ENCODE peak calls at places on chromosomes 3 and 15, in seven cellular contexts. One of them, this sample, is unnamed.

GRCh38 chr15:41621200-41622193 is 38.7 kb upstream of the MGA start:
- DNase-seq in IMR-90: peak
- DNase-seq in neuronal stem cell: peak
- DNase-seq in H1: peak
- DNase-seq in H9: peak
- DNase-seq in trophoblast cell: peak
- DNase-seq in mesenchymal stem cell: peak
- DNase-seq in this sample: peak

GRCh38 chr15:92807971-92808571 is 92.1 kb upstream of the CHD2 start:
- DNase-seq in IMR-90: no peak
- DNase-seq in neuronal stem cell: no peak
- DNase-seq in H1: no peak
- DNase-seq in H9: no peak
- DNase-seq in trophoblast cell: peak
- DNase-seq in mesenchymal stem cell: peak
- DNase-seq in this sample: peak

GRCh38 chr3:161233557-161233956 is 12.4 kb downstream of the NMD3 start:
- DNase-seq in IMR-90: peak
- DNase-seq in neuronal stem cell: no peak
- DNase-seq in H1: no peak
- DNase-seq in H9: no peak
- DNase-seq in trophoblast cell: no peak
- DNase-seq in mesenchymal stem cell: no peak
- DNase-seq in this sample: no peak

GRCh38 chr15:37967788-37968187 is 33.3 kb downstream of the TMCO5A start:
- DNase-seq in IMR-90: no peak
- DNase-seq in neuronal stem cell: no peak
- DNase-seq in H1: no peak
- DNase-seq in H9: no peak
- DNase-seq in trophoblast cell: no peak
- DNase-seq in mesenchymal stem cell: no peak
- DNase-seq in this sample: no peak

GRCh38 chr3:62755285-62755684 is 119.9 kb downstream of the CADPS start:
- DNase-seq in IMR-90: no peak
- DNase-seq in neuronal stem cell: no peak
- DNase-seq in H1: no peak
- DNase-seq in H9: no peak
- DNase-seq in trophoblast cell: no peak
- DNase-seq in mesenchymal stem cell: no peak
- DNase-seq in this sample: no peak

GRCh38 chr3:137330246-137330645 is 372.5 kb downstream of the IL20RB start:
- DNase-seq in IMR-90: no peak
- DNase-seq in neuronal stem cell: no peak
- DNase-seq in H1: no peak
- DNase-seq in H9: no peak
- DNase-seq in trophoblast cell: no peak
- DNase-seq in mesenchymal stem cell: no peak
- DNase-seq in this sample: no peak

GRCh38 chr3:50600841-50601591 is 10.6 kb downstream of the CISH start:
- DNase-seq in IMR-90: peak
- DNase-seq in neuronal stem cell: no peak
- DNase-seq in H1: no peak
- DNase-seq in H9: no peak
- DNase-seq in trophoblast cell: peak
- DNase-seq in mesenchymal stem cell: peak
- DNase-seq in this sample: no peak

GRCh38 chr3:70249509-70250160 is 62.8 kb downstream of the MDFIC2 start:
- DNase-seq in IMR-90: no peak
- DNase-seq in neuronal stem cell: no peak
- DNase-seq in H1: no peak
- DNase-seq in H9: no peak
- DNase-seq in trophoblast cell: no peak
- DNase-seq in mesenchymal stem cell: no peak
- DNase-seq in this sample: no peak

GRCh38 chr3:123818324-123818920 is 65.7 kb downstream of the MYLK start:
- DNase-seq in IMR-90: peak
- DNase-seq in neuronal stem cell: no peak
- DNase-seq in H1: no peak
- DNase-seq in H9: no peak
- DNase-seq in trophoblast cell: no peak
- DNase-seq in mesenchymal stem cell: peak
- DNase-seq in this sample: no peak

GRCh38 chr3:79664444-79664843 is 103.4 kb downstream of the ROBO1 start:
- DNase-seq in IMR-90: no peak
- DNase-seq in neuronal stem cell: no peak
- DNase-seq in H1: no peak
- DNase-seq in H9: no peak
- DNase-seq in trophoblast cell: no peak
- DNase-seq in mesenchymal stem cell: no peak
- DNase-seq in this sample: no peak
- H2BK5ac ChIP-seq in IMR-90: no peak
- H2BK5ac ChIP-seq in neuronal stem cell: no peak
- H2BK5ac ChIP-seq in H1: no peak
- H2BK5ac ChIP-seq in H9: no peak
- H2BK5ac ChIP-seq in trophoblast cell: no peak
- H2BK5ac ChIP-seq in mesenchymal stem cell: no peak
- H2BK5ac ChIP-seq in this sample: no peak

GRCh38 chr3:157498374-157498773 is 4.8 kb downstream of the VEPH1 start:
- DNase-seq in IMR-90: no peak
- DNase-seq in neuronal stem cell: no peak
- DNase-seq in H1: no peak
- DNase-seq in H9: no peak
- DNase-seq in trophoblast cell: no peak
- DNase-seq in mesenchymal stem cell: no peak
- DNase-seq in this sample: no peak

GRCh38 chr3:157500232-157500631 is 3.0 kb downstream of the VEPH1 start:
- DNase-seq in IMR-90: no peak
- DNase-seq in neuronal stem cell: no peak
- DNase-seq in H1: no peak
- DNase-seq in H9: no peak
- DNase-seq in trophoblast cell: peak
- DNase-seq in mesenchymal stem cell: no peak
- DNase-seq in this sample: no peak

GRCh38 chr3:157499342-157499963 is 3.8 kb downstream of the VEPH1 start:
- DNase-seq in IMR-90: no peak
- DNase-seq in neuronal stem cell: peak
- DNase-seq in H1: peak
- DNase-seq in H9: peak
- DNase-seq in trophoblast cell: peak
- DNase-seq in mesenchymal stem cell: peak
- DNase-seq in this sample: peak

GRCh38 chr3:157502916-157503620 is at the start of gene VEPH1:
- DNase-seq in IMR-90: peak
- DNase-seq in neuronal stem cell: peak
- DNase-seq in H1: no peak
- DNase-seq in H9: peak
- DNase-seq in trophoblast cell: peak
- DNase-seq in mesenchymal stem cell: peak
- DNase-seq in this sample: peak

GRCh38 chr3:157501863-157502262 is 1.4 kb downstream of the VEPH1 start:
- DNase-seq in IMR-90: no peak
- DNase-seq in neuronal stem cell: peak
- DNase-seq in H1: no peak
- DNase-seq in H9: peak
- DNase-seq in trophoblast cell: no peak
- DNase-seq in mesenchymal stem cell: no peak
- DNase-seq in this sample: peak
- H2BK5ac ChIP-seq in IMR-90: no peak
- H2BK5ac ChIP-seq in neuronal stem cell: no peak
- H2BK5ac ChIP-seq in H1: no peak
- H2BK5ac ChIP-seq in H9: no peak
- H2BK5ac ChIP-seq in trophoblast cell: no peak
- H2BK5ac ChIP-seq in mesenchymal stem cell: no peak
- H2BK5ac ChIP-seq in this sample: no peak

DNA sequence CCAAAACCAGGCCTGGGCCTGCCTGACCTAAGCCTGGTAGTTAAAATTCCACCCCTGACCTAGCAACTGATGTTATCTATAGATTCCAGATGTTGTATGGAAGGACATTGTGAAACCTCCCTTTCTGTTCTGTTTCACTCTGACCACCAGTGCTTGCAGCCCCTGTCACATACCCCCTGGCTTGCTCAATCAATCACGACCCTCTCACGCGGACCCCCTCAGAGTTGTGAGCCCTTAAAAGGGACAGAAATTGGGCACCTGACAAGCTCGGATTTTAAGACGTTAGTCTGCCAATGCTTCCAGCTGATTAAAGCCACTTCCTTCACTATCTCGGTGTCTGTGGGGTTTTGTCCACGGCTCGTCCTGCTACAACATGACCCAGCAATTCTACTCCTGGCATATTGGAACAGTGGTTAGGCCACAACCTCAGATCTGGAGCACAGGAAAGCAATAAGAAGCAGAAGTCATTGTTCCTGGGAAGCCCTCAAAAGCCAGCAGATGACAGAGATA is 36.7 kb upstream of the LHFPL4 start:
- DNase-seq in IMR-90: no peak
- DNase-seq in neuronal stem cell: no peak
- DNase-seq in H1: no peak
- DNase-seq in H9: no peak
- DNase-seq in trophoblast cell: peak
- DNase-seq in mesenchymal stem cell: no peak
- DNase-seq in this sample: no peak
- H2BK5ac ChIP-seq in IMR-90: no peak
- H2BK5ac ChIP-seq in neuronal stem cell: no peak
- H2BK5ac ChIP-seq in H1: no peak
- H2BK5ac ChIP-seq in H9: no peak
- H2BK5ac ChIP-seq in trophoblast cell: no peak
- H2BK5ac ChIP-seq in mesenchymal stem cell: no peak
- H2BK5ac ChIP-seq in this sample: no peak

GRCh38 chr3:60555704-60556340 is 695.4 kb downstream of the FHIT start:
- DNase-seq in IMR-90: peak
- DNase-seq in neuronal stem cell: peak
- DNase-seq in H1: peak
- DNase-seq in H9: peak
- DNase-seq in trophoblast cell: no peak
- DNase-seq in mesenchymal stem cell: peak
- DNase-seq in this sample: peak

GRCh38 chr3:60557122-60557521 is 694.1 kb downstream of the FHIT start:
- DNase-seq in IMR-90: no peak
- DNase-seq in neuronal stem cell: no peak
- DNase-seq in H1: no peak
- DNase-seq in H9: no peak
- DNase-seq in trophoblast cell: no peak
- DNase-seq in mesenchymal stem cell: no peak
- DNase-seq in this sample: no peak

GRCh38 chr3:60553144-60553543 is 698.1 kb downstream of the FHIT start:
- DNase-seq in IMR-90: no peak
- DNase-seq in neuronal stem cell: no peak
- DNase-seq in H1: no peak
- DNase-seq in H9: no peak
- DNase-seq in trophoblast cell: no peak
- DNase-seq in mesenchymal stem cell: no peak
- DNase-seq in this sample: no peak

GRCh38 chr3:60552581-60552980 is 698.7 kb downstream of the FHIT start:
- DNase-seq in IMR-90: peak
- DNase-seq in neuronal stem cell: no peak
- DNase-seq in H1: no peak
- DNase-seq in H9: no peak
- DNase-seq in trophoblast cell: no peak
- DNase-seq in mesenchymal stem cell: no peak
- DNase-seq in this sample: no peak

DNA sequence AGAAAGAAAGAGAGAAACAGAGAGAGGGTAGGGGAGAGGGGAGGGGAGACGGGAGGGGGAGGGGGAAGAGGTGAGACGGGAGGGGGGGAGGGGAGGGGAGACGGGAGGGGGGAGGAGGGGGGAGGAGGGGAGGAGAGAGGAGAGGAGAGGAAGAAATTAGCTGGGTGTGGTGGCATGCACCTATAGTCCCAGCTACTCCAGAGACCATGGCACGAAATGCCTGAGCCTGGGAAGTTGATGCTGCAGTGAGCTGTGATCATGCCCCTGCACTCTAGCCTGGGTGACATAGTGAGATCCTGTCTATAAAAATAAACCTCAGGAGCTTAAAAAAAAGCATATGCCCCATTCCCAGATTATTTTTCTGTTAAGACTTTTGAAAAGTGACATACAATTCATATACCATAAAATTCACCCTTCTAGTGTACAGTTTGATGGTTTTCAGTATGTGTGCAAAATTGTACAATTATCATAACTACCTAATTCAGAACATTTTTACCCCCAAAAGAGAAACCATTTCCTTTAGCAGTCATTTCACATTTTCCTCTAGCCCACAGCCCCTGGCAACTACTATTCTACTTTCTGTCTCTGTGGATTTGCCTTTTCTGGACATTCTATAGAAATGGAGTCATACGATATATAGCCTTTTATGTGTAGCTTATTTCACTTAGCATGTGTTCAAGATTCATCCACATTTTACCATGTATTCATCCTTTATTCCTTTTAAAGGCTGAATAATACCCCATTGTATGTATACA is 699.6 kb downstream of the FHIT start:
- DNase-seq in IMR-90: no peak
- DNase-seq in neuronal stem cell: no peak
- DNase-seq in H1: no peak
- DNase-seq in H9: no peak
- DNase-seq in trophoblast cell: no peak
- DNase-seq in mesenchymal stem cell: no peak
- DNase-seq in this sample: no peak
- H2BK5ac ChIP-seq in IMR-90: no peak
- H2BK5ac ChIP-seq in neuronal stem cell: no peak
- H2BK5ac ChIP-seq in H1: no peak
- H2BK5ac ChIP-seq in H9: no peak
- H2BK5ac ChIP-seq in trophoblast cell: no peak
- H2BK5ac ChIP-seq in mesenchymal stem cell: no peak
- H2BK5ac ChIP-seq in this sample: no peak

GRCh38 chr3:55501905-55502304 is 14.8 kb upstream of the WNT5A start:
- DNase-seq in IMR-90: peak
- DNase-seq in neuronal stem cell: no peak
- DNase-seq in H1: no peak
- DNase-seq in H9: no peak
- DNase-seq in trophoblast cell: no peak
- DNase-seq in mesenchymal stem cell: no peak
- DNase-seq in this sample: no peak
- H2BK5ac ChIP-seq in IMR-90: no peak
- H2BK5ac ChIP-seq in neuronal stem cell: no peak
- H2BK5ac ChIP-seq in H1: no peak
- H2BK5ac ChIP-seq in H9: no peak
- H2BK5ac ChIP-seq in trophoblast cell: no peak
- H2BK5ac ChIP-seq in mesenchymal stem cell: no peak
- H2BK5ac ChIP-seq in this sample: no peak

DNA sequence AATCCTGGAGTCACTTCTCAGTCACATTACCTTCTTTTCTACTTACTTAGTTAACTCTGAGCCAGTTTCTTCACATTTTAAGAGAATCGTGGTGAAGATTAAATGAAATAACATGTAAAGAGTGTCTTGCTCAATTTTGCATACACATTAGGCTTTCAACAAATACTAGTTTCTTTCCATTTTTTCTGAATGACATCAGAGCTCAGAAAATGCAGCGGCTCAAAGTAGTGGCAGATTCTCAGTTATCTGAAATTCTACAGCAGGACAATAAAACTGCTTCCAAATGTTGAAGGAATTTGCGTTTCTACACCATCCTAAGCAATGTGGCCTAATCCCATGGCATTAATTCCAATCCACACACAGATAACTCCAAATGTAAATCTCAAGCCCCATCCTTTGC is 115.9 kb downstream of the PLCH1 start:
- DNase-seq in IMR-90: no peak
- DNase-seq in neuronal stem cell: no peak
- DNase-seq in H1: no peak
- DNase-seq in H9: no peak
- DNase-seq in trophoblast cell: peak
- DNase-seq in mesenchymal stem cell: no peak
- DNase-seq in this sample: no peak
- H2BK5ac ChIP-seq in IMR-90: no peak
- H2BK5ac ChIP-seq in neuronal stem cell: no peak
- H2BK5ac ChIP-seq in H1: no peak
- H2BK5ac ChIP-seq in H9: no peak
- H2BK5ac ChIP-seq in trophoblast cell: no peak
- H2BK5ac ChIP-seq in mesenchymal stem cell: no peak
- H2BK5ac ChIP-seq in this sample: no peak

GRCh38 chr3:126147932-126148683 is 32.3 kb downstream of the ALDH1L1 start:
- DNase-seq in IMR-90: no peak
- DNase-seq in neuronal stem cell: no peak
- DNase-seq in H1: no peak
- DNase-seq in H9: peak
- DNase-seq in trophoblast cell: no peak
- DNase-seq in mesenchymal stem cell: no peak
- DNase-seq in this sample: no peak
- H2BK5ac ChIP-seq in IMR-90: no peak
- H2BK5ac ChIP-seq in neuronal stem cell: no peak
- H2BK5ac ChIP-seq in H1: no peak
- H2BK5ac ChIP-seq in H9: no peak
- H2BK5ac ChIP-seq in trophoblast cell: no peak
- H2BK5ac ChIP-seq in mesenchymal stem cell: no peak
- H2BK5ac ChIP-seq in this sample: no peak

This sample was measured in mesendoderm.